ENCODE peak calls at places on chromosomes 16 and 17, in ten cellular contexts. S is stimulated activated CD4-positive, alpha-beta T cell treated with anti-CD3 and anti-CD28 coated beads, Interleukin-1b, Interleukin-23, amount 100 ng/mL, for 24 hours; B is NCI-H1694; P is stimulated activated naive B cell treated with anti-CD40 and anti-IgM and Interleukin-4, amounts not matched to agents 10 μg/mL and 1 μg/mL and 100 μg/mL, for 72 hours; W is activated T-helper 1 cell treated with Interleukin-2 at 50 U/mL for 16 hours; C is dermis microvascular lymphatic vessel endothelial cell; I is stromal cell of bone marrow; N is astrocyte of the spinal cord; Q is upper lobe of right lung; D is left colon. U is an unnamed sample.

GRCh38 chr17:42289863-42290165 is 1.5 kb downstream of the STAT5A start:
- DNase-seq in S (no peak), B (no peak), P (peak), W (no peak), C (no peak), I (no peak), N (no peak), Q (peak), D (no peak), U (no peak)

GRCh38 chr17:81200695-81201580 is 21.8 kb downstream of the CEP131 start:
- DNase-seq in S (no peak), B (peak), P (no peak), W (no peak), C (peak), I (peak), N (peak), Q (no peak), D (peak), U (peak)

GRCh38 chr16:15502041-15502725 is 67.8 kb downstream of the BMERB1 start:
- DNase-seq in S (no peak), B (no peak), P (no peak), W (no peak), C (peak), I (peak), N (peak), Q (no peak), D (no peak), U (peak)

GRCh38 chr17:34633351-34633750 is 54.0 kb downstream of the TMEM132E start:
- DNase-seq in S (no peak), B (no peak), P (no peak), W (no peak), C (no peak), I (no peak), N (no peak), Q (peak), D (no peak), U (no peak)

GRCh38 chr17:81309140-81309858 is 14.2 kb upstream of the SLC38A10 start:
- DNase-seq in S (no peak), B (no peak), P (peak), W (no peak), C (peak), I (peak), N (peak), Q (peak), D (peak), U (peak)

GRCh38 chr17:2814499-2815341 is 18.5 kb downstream of the RAP1GAP2 start:
- DNase-seq in S (peak), B (no peak), P (peak), W (peak), C (no peak), I (no peak), N (no peak), Q (no peak), D (no peak), U (no peak)

GRCh38 chr17:61254894-61255293 is 144.7 kb upstream of the TBX2 start:
- DNase-seq in S (no peak), B (no peak), P (no peak), W (no peak), C (no peak), I (no peak), N (no peak), Q (no peak), D (no peak), U (no peak)

GRCh38 chr16:56667581-56668571 is at the start of gene MT1G:
- DNase-seq in S (no peak), B (no peak), P (no peak), W (no peak), C (no peak), I (no peak), N (peak), Q (peak), D (peak), U (peak)

GRCh38 chr17:21167303-21167702 is 40.5 kb downstream of the DHRS7B start:
- DNase-seq in S (no peak), B (no peak), P (no peak), W (no peak), C (no peak), I (no peak), N (no peak), Q (no peak), D (no peak), U (peak)

GRCh38 chr16:77434022-77434364 is 841 bp downstream of the ADAMTS18 start:
- DNase-seq in S (no peak), B (no peak), P (no peak), W (no peak), C (no peak), I (no peak), N (no peak), Q (no peak), D (no peak), U (no peak)

GRCh38 chr17:65013613-65014391 is 42.7 kb downstream of the GNA13 start:
- DNase-seq in S (no peak), B (no peak), P (no peak), W (no peak), C (no peak), I (peak), N (peak), Q (no peak), D (no peak), U (peak)

GRCh38 chr16:20763461-20764232 is at the start of gene ACSM3:
- DNase-seq in S (peak), B (no peak), P (peak), W (peak), C (no peak), I (peak), N (peak), Q (peak), D (peak), U (peak)

GRCh38 chr16:12754824-12755543 is 48.7 kb downstream of the CPPED1 start:
- DNase-seq in S (no peak), B (no peak), P (no peak), W (no peak), C (no peak), I (no peak), N (no peak), Q (no peak), D (no peak), U (peak)

GRCh38 chr16:49458656-49459445 is 85.2 kb downstream of the C16orf78 start:
- DNase-seq in S (no peak), B (no peak), P (no peak), W (no peak), C (no peak), I (no peak), N (no peak), Q (peak), D (no peak), U (no peak)

GRCh38 chr17:65856865-65857264 is 295.4 kb upstream of the AXIN2 start:
- DNase-seq in S (no peak), B (no peak), P (no peak), W (no peak), C (no peak), I (peak), N (peak), Q (no peak), D (no peak), U (peak)

GRCh38 chr16:85717393-85718152 is 28.8 kb upstream of the GINS2 start:
- DNase-seq in S (peak), B (peak), P (peak), W (peak), C (peak), I (peak), N (peak), Q (peak), D (peak), U (peak)